ENCODE peak calls at places on chromosomes 13 and 19, in ten cellular contexts. X is transverse colon, W is ovary, C is sigmoid colon, D is stomach, E is SK-N-SH, O is H1, G is suprapubic skin, T is K562, L is tibial nerve. U is an unnamed sample.

GRCh38 chr19:10259162-10259905 is 7.3 kb downstream of the MRPL4 start:
- DNase-seq in T (peak; percentile 70), D (peak; percentile 96), X (peak; percentile 88), W (peak; percentile 84), C (peak; percentile 86), E (peak; percentile 88), O (peak; percentile 69), G (peak; percentile 90), L (peak; percentile 95), U (peak; percentile 81)

GRCh38 chr13:114042066-114042815 is 68.4 kb upstream of the C13orf46 start:
- DNase-seq in L (no peak), C (no peak), X (no peak), T (no peak), E (no peak), G (no peak), O (no peak), W (no peak), D (no peak), U (peak; percentile 77)

GRCh38 chr13:99215466-99215865 is 14.8 kb downstream of the UBAC2 start:
- DNase-seq in C (no peak), T (no peak), O (no peak), G (no peak), E (no peak), W (peak; percentile 12), D (no peak), X (no peak), L (no peak), U (no peak)

GRCh38 chr13:91659583-91660415 is 261.4 kb downstream of the GPC5 start:
- DNase-seq in L (no peak), T (no peak), C (no peak), G (no peak), X (no peak), E (no peak), O (no peak), W (no peak), D (no peak), U (no peak)

GRCh38 chr13:39035799-39036198 is 2.1 kb downstream of the PROSER1 start:
- DNase-seq in X (no peak), G (no peak), D (no peak), W (no peak), T (no peak), L (no peak), O (no peak), E (no peak), C (no peak), U (no peak)

GRCh38 chr13:37026778-37027177 is 26.2 kb downstream of the EXOSC8 start:
- DNase-seq in C (no peak), E (no peak), O (no peak), W (no peak), D (no peak), X (no peak), G (no peak), T (no peak), L (no peak), U (no peak)

GRCh38 chr13:113620036-113620435 is 35.5 kb downstream of the TFDP1 start:
- DNase-seq in C (peak; percentile 51), T (no peak), X (no peak), G (no peak), E (peak; percentile 85), W (no peak), L (no peak), O (no peak), D (no peak), U (peak; percentile 54)

GRCh38 chr19:42048992-42049391 is 21.0 kb downstream of the GRIK5 start:
- DNase-seq in T (no peak), C (no peak), G (no peak), E (no peak), D (no peak), X (peak; percentile 32), O (no peak), W (no peak), L (no peak), U (no peak)

GRCh38 chr13:110690516-110690915 is 15.4 kb downstream of the CARS2 start:
- DNase-seq in T (no peak), C (no peak), X (no peak), W (no peak), E (no peak), G (no peak), D (no peak), L (no peak), O (no peak), U (no peak)

GRCh38 chr13:98225036-98225940 is 48.2 kb upstream of the RNF113B start:
- DNase-seq in W (no peak), E (no peak), L (no peak), O (no peak), C (no peak), T (no peak), X (no peak), G (no peak), D (no peak), U (no peak)

GRCh38 chr19:52115526-52116053 is 20.0 kb upstream of the ZNF841 start:
- DNase-seq in C (no peak), D (no peak), W (no peak), O (no peak), T (no peak), G (no peak), X (no peak), E (no peak), L (no peak), U (no peak)

GRCh38 chr13:53138369-53139036 is 109.9 kb downstream of the OLFM4 start:
- DNase-seq in W (peak; percentile 41), D (no peak), O (no peak), X (no peak), E (no peak), C (peak; percentile 79), G (no peak), L (peak; percentile 67), T (no peak), U (no peak)

GRCh38 chr19:7505682-7506384 is 10.1 kb upstream of the ZNF358 start:
- DNase-seq in O (no peak), G (no peak), T (peak; percentile 94), W (peak; percentile 20), C (peak; percentile 64), E (peak; percentile 95), L (no peak), X (peak; percentile 74), D (no peak), U (peak; percentile 85)

GRCh38 chr19:5150902-5151741 is 182.2 kb downstream of the KDM4B start:
- DNase-seq in T (no peak), L (no peak), O (no peak), E (peak; percentile 32), X (no peak), G (peak; percentile 51), C (peak; percentile 61), D (no peak), W (no peak), U (no peak)

DNA sequence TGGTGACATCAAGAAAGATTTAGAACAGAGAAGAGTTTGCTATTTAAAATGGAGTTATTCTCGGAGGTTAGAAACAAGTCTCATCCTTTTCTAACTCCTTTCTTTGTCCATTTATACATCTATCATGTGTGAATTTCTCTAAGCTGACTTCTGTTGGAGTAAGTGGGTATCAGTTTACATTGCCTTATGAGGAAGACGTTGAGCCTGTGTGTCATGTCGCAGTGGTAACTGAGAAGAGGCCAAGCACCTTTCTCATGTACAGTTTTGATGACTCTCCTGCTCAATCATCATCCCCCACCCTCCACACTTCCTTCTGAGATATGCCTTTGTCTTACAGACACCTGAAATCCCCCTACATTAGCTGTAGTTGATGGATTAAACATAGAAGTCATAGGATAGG is 624.8 kb downstream of the LIG4 start:
- DNase-seq in C (no peak), L (no peak), D (no peak), G (no peak), O (no peak), X (no peak), T (no peak), E (no peak), W (no peak), U (no peak)
- TF ChIP-seq EP300 in C (no peak), L (no peak), D (no peak), G (no peak), O (no peak), X (no peak), T (no peak), E (no peak), W (no peak), U (no peak)

DNA sequence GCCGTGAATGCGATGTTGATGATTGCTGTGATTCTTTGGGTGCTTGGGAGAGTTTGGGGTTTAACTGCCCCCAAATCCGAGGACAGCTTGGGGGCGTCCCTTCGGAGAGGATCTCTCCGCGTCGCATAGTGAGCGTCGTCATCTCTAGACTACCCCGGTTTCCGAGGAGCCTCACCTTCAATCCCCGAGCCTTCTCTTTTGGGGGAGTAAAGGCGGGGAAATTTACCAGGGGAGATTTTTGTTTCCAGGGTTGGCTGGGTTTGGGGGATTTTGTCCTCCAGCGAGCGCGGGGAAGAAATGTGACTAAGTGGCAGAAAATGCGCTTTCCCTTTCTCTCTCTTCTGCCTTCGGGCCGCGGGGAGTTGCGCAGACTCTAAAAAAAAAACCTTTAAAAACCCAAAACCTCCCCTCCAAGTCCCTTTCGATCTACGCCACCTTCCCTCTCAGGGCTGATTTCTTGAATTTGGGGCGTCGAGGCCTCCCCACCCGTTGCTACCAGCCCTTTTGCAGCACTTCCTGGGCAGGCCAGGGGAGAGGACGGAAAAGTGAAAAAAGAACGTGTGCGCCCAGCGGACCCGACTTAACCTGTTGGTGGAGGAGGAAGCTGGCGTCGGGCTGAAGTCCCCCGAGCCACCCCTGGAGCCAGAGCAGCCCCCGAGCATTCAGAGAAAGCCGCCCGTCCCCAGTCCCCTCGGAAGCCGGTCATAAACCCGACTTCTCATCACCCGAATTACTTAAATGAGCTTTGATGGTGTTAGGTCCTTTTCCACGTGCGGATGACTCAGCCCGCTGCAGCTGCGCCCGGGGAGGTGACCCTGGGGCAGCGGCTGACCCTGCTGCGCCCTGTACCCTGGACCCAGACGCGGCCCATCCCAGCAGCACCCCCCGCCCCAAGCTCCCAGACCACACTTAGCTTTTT is 17.7 kb downstream of the NFIX start:
- DNase-seq in C (peak; percentile 90), E (no peak), L (peak; percentile 73), G (peak; percentile 81), O (no peak), W (peak; percentile 88), D (no peak), X (peak; percentile 74), T (peak; percentile 65), U (peak; percentile 84)
- H3K27me3 ChIP-seq in C (no peaks in the 10 kb centered on the region), E (no peaks in the 10 kb centered on the region), L (no peaks in the 10 kb centered on the region), G (no peaks in the 10 kb centered on the region), O (peaks cover 100% of the 10 kb centered on the region), W (no peaks in the 10 kb centered on the region), D (peaks cover 58% of the 10 kb centered on the region), X (peaks cover 18% of the 10 kb centered on the region), T (no peaks in the 10 kb centered on the region), U (no peaks in the 10 kb centered on the region)

DNA sequence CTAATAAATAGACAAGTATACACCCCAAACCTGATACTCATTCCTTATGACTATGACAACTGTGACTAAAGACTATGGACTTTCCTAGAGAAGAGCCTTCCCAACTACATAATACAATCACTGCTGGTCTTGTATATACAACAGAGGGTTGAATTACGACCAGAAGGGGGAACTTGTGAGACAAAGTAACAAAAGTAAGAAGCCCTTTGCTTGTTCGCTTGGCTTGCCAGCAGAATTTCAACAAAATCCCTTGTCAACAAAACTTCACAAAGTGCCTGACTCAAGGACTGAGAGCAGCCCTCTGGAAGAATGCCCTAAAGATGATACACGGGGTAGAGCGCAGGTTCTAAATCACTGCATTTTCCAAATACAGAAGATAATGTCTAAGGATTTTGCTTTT is 99.4 kb downstream of the WASF3 start:
- DNase-seq in G (no peak), E (no peak), O (no peak), W (peak; percentile 40), L (no peak), C (no peak), T (no peak), D (no peak), X (no peak), U (no peak)
- TF ChIP-seq CTCF in G (no peak), E (peak; percentile 15), O (peak; percentile 36), W (no peak), L (no peak), C (no peak), T (peak; percentile 4), D (no peak), X (no peak), U (no peak)

GRCh38 chr13:109293166-109293565 is 493.2 kb downstream of the IRS2 start:
- DNase-seq in L (no peak), C (no peak), T (no peak), O (no peak), W (no peak), D (no peak), G (no peak), E (no peak), X (no peak), U (no peak)
- TF ChIP-seq EP300 in L (no peak), C (no peak), T (no peak), O (no peak), W (no peak), D (no peak), G (no peak), E (no peak), X (no peak), U (no peak)

U was measured in upper lobe of left lung.